ENCODE peak calls at places on chromosomes 7 and 10, in four cellular contexts. D is GM04504; R is activated CD4-positive, alpha-beta T cell treated with anti-CD3 and anti-CD28 coated beads, Interleukin-2, amount 10 ng/mL, durations not matched to agents 7 days and 5 days; C is lower lobe of right lung. Z is an unnamed sample.

GRCh38 chr7:153934629-153935028 is 117.6 kb upstream of the DPP6 start:
- DNase-seq in D (no peak), R (no peak), C (no peak), Z (no peak)

GRCh38 chr10:35384265-35384868 is 48.1 kb downstream of the CCNY start:
- DNase-seq in R (no peak), C (no peak), D (no peak), Z (no peak)

GRCh38 chr10:125756196-125756595 is 19.4 kb downstream of the MMP21 start:
- DNase-seq in D (no peak), R (no peak), C (no peak), Z (no peak)

GRCh38 chr7:141617280-141617679 is 66.1 kb downstream of the AGK start:
- DNase-seq in C (no peak), R (no peak), D (peak), Z (no peak)

GRCh38 chr10:14084875-14085274 is 245.8 kb downstream of the FRMD4A start:
- DNase-seq in D (no peak), R (no peak), C (no peak), Z (no peak)

GRCh38 chr7:70673833-70674232 is 458.1 kb upstream of the GALNT17 start:
- DNase-seq in C (no peak), R (no peak), D (no peak), Z (no peak)

GRCh38 chr10:70324341-70324861 is 40.6 kb upstream of the NPFFR1 start:
- DNase-seq in R (no peak), D (no peak), C (no peak), Z (no peak)

GRCh38 chr7:95621404-95621803 is 25.1 kb upstream of the PDK4 start:
- DNase-seq in R (no peak), D (no peak), C (no peak), Z (no peak)

GRCh38 chr7:139777304-139777890 is 401 bp downstream of the HIPK2 start:
- DNase-seq in R (peak), C (peak), D (no peak), Z (peak)

GRCh38 chr7:1301054-1301811 is 68.6 kb downstream of the UNCX start:
- DNase-seq in D (no peak), C (no peak), R (no peak), Z (peak)

GRCh38 chr7:32436529-32436928 is 53.7 kb downstream of the LSM5 start:
- DNase-seq in D (no peak), C (no peak), R (no peak), Z (no peak)

GRCh38 chr7:33764752-33765451 is 140.4 kb upstream of the BMPER start:
- DNase-seq in D (peak), R (no peak), C (no peak), Z (no peak)

GRCh38 chr10:48251525-48252353 is 22.8 kb downstream of the FRMPD2 start:
- DNase-seq in C (no peak), D (no peak), R (no peak), Z (no peak)

GRCh38 chr7:46229409-46229808 is 308.3 kb upstream of the IGFBP3 start:
- DNase-seq in R (no peak), C (no peak), D (peak), Z (no peak)

GRCh38 chr10:124689911-124690498 is 54.2 kb downstream of the FAM53B start:
- DNase-seq in C (no peak), R (no peak), D (no peak), Z (peak)

GRCh38 chr7:80635998-80636397 is 2.4 kb upstream of the CD36 start:
- DNase-seq in D (no peak), C (no peak), R (no peak), Z (no peak)

GRCh38 chr10:19832624-19833507 is 16.6 kb downstream of the PLXDC2 start:
- DNase-seq in C (no peak), D (no peak), R (no peak), Z (no peak)

GRCh38 chr10:11197266-11197712 is 179.6 kb downstream of the CELF2 start:
- DNase-seq in C (peak), R (no peak), D (no peak), Z (no peak)

GRCh38 chr10:120744040-120744439 is 107.1 kb upstream of the WDR11 start:
- DNase-seq in D (no peak), R (no peak), C (no peak), Z (no peak)

GRCh38 chr10:56269181-56269580 is 91.9 kb downstream of the ZWINT start:
- DNase-seq in R (no peak), D (no peak), C (no peak), Z (no peak)

GRCh38 chr7:42876182-42877068 is 35.4 kb downstream of the C7orf25 start:
- DNase-seq in R (peak), D (no peak), C (no peak), Z (peak)

GRCh38 chr10:100828744-100829102 is 83.3 kb downstream of the PAX2 start:
- DNase-seq in D (no peak), R (peak), C (no peak), Z (no peak)

GRCh38 chr7:67788689-67789088 is 792.1 kb downstream of the TYW1 start:
- DNase-seq in C (no peak), D (no peak), R (no peak), Z (no peak)

GRCh38 chr10:103888113-103888841 is 29.7 kb downstream of the STN1 start:
- DNase-seq in D (no peak), R (peak), C (no peak), Z (peak)

GRCh38 chr7:7577888-7578287 is 11.2 kb downstream of the MIOS start:
- DNase-seq in R (no peak), C (no peak), D (no peak), Z (no peak)

GRCh38 chr10:6669269-6669859 is 89.3 kb upstream of the PRKCQ start:
- DNase-seq in D (peak), C (no peak), R (peak), Z (no peak)

GRCh38 chr10:84493951-84494848 is 165.8 kb downstream of the CCSER2 start:
- DNase-seq in D (no peak), C (no peak), R (no peak), Z (no peak)

GRCh38 chr10:43671659-43672555 is 23.2 kb upstream of the ZNF32 start:
- DNase-seq in D (no peak), R (peak), C (no peak), Z (peak)

GRCh38 chr7:26667514-26668133 is 196.8 kb downstream of the SKAP2 start:
- DNase-seq in D (peak), C (no peak), R (peak), Z (peak)

GRCh38 chr7:102830206-102830605 is 81.4 kb downstream of the FAM185A start:
- DNase-seq in C (no peak), D (peak), R (no peak), Z (no peak)

GRCh38 chr10:96856317-96856716 is 24.2 kb downstream of the LCOR start:
- DNase-seq in D (no peak), C (no peak), R (no peak), Z (no peak)

GRCh38 chr10:21257191-21257590 is 268.3 kb downstream of the SKIDA1 start:
- DNase-seq in D (no peak), C (no peak), R (no peak), Z (no peak)

GRCh38 chr7:102152672-102153585 is 133.7 kb upstream of the SH2B2 start:
- DNase-seq in D (peak), C (no peak), R (no peak), Z (no peak)

GRCh38 chr7:136342221-136342620 is 365.1 kb upstream of the MTPN start:
- DNase-seq in R (no peak), D (no peak), C (no peak), Z (no peak)

GRCh38 chr10:63825111-63825510 is 303.9 kb downstream of the REEP3 start:
- DNase-seq in C (no peak), R (no peak), D (peak), Z (no peak)

GRCh38 chr7:70585071-70585470 is 546.9 kb upstream of the GALNT17 start:
- DNase-seq in C (no peak), R (no peak), D (no peak), Z (no peak)

GRCh38 chr7:42932861-42933591 is 850 bp downstream of the MRPL32 start:
- DNase-seq in R (no peak), C (no peak), D (no peak), Z (no peak)

GRCh38 chr7:44646176-44646920 is 39.9 kb downstream of the OGDH start:
- DNase-seq in C (no peak), D (no peak), R (no peak), Z (no peak)

Z was measured in right lobe of liver.